ENCODE peak calls at places on chromosome 19, in eight cellular contexts. C is H1, I is transverse colon, L is heart left ventricle, K is GM12865, M is AG09309, B is right lobe of liver, G is lower lobe of right lung. Q is an unnamed sample.

GRCh38 chr19:55146078-55146647 is 2.8 kb downstream of the TNNT1 start:
- DNase-seq in G (no peak), M (no peak), L (peak), K (no peak), B (no peak), C (peak), I (no peak), Q (no peak)

GRCh38 chr19:44685877-44686276 is 13.1 kb upstream of the CEACAM16 start:
- DNase-seq in G (no peak), C (no peak), B (peak), M (peak), I (no peak), L (no peak), K (peak), Q (no peak)

GRCh38 chr19:48290341-48290922 is 20.6 kb downstream of the ZNF114 start:
- DNase-seq in K (no peak), B (peak), L (no peak), I (no peak), M (no peak), G (no peak), C (peak), Q (no peak)

GRCh38 chr19:31285744-31286143 is 63.5 kb downstream of the TSHZ3 start:
- DNase-seq in L (peak), I (no peak), M (no peak), G (no peak), K (no peak), C (no peak), B (no peak), Q (no peak)

GRCh38 chr19:21322528-21322927 is 6.7 kb downstream of the ZNF708 start:
- DNase-seq in G (no peak), L (peak), B (no peak), C (no peak), M (no peak), K (no peak), I (no peak), Q (no peak)

GRCh38 chr19:3576696-3577443 is 4.1 kb downstream of the HMG20B start:
- DNase-seq in L (peak), B (no peak), C (peak), K (no peak), M (no peak), G (no peak), I (peak), Q (no peak)

GRCh38 chr19:53037101-53038097 is 7.1 kb upstream of the ERVV-2 start:
- DNase-seq in M (peak), B (no peak), C (peak), I (no peak), K (no peak), G (peak), L (peak), Q (no peak)

GRCh38 chr19:49595819-49596404 is 4.9 kb downstream of the PRR12 start:
- DNase-seq in K (no peak), M (no peak), C (no peak), L (no peak), I (no peak), B (no peak), G (no peak), Q (no peak)

GRCh38 chr19:4233282-4233853 is 4.0 kb downstream of the EBI3 start:
- DNase-seq in M (no peak), K (peak), G (peak), I (peak), B (no peak), L (peak), C (peak), Q (no peak)

GRCh38 chr19:56076413-56076998 is 44.6 kb downstream of the ZNF787 start:
- DNase-seq in C (peak), B (no peak), I (peak), M (peak), L (peak), G (no peak), K (peak), Q (peak)

GRCh38 chr19:46537136-46538097 is 41.8 kb upstream of the PNMA8B start:
- DNase-seq in M (no peak), I (peak), K (peak), L (peak), C (peak), B (no peak), G (peak), Q (peak)

GRCh38 chr19:34481861-34482379 is 362 bp downstream of the WTIP start:
- DNase-seq in B (peak), G (no peak), M (peak), I (no peak), K (no peak), L (no peak), C (peak), Q (peak)

GRCh38 chr19:53332484-53332883 is 1.1 kb upstream of the ZNF845 start:
- DNase-seq in C (no peak), K (no peak), L (no peak), G (no peak), M (no peak), I (no peak), B (no peak), Q (no peak)

GRCh38 chr19:4493104-4493928 is 21.2 kb downstream of the HDGFL2 start:
- DNase-seq in M (no peak), G (no peak), C (no peak), K (no peak), I (no peak), B (no peak), L (no peak), Q (no peak)

GRCh38 chr19:1066251-1066747 is 668 bp upstream of the ARHGAP45 start:
- DNase-seq in M (no peak), G (peak), I (no peak), K (no peak), L (no peak), B (peak), C (peak), Q (no peak)

GRCh38 chr19:53581871-53582279 is 43.9 kb downstream of the ZNF331 start:
- DNase-seq in K (no peak), B (no peak), I (no peak), G (no peak), M (no peak), C (peak), L (no peak), Q (no peak)

GRCh38 chr19:44904426-44904994 is 1.1 kb upstream of the APOE start:
- DNase-seq in B (no peak), G (no peak), I (no peak), L (no peak), K (peak), C (peak), M (no peak), Q (no peak)

GRCh38 chr19:10226021-10226375 is 5.1 kb downstream of the S1PR2 start:
- DNase-seq in K (no peak), L (no peak), I (no peak), B (no peak), M (no peak), C (no peak), G (no peak), Q (no peak)

GRCh38 chr19:41701401-41702075 is 6.9 kb upstream of the CEACAM5 start:
- DNase-seq in K (no peak), C (no peak), B (peak), G (no peak), L (no peak), I (peak), M (no peak), Q (no peak)

GRCh38 chr19:46659151-46660007 is 1.6 kb downstream of the DACT3 start:
- DNase-seq in K (no peak), B (peak), L (peak), M (no peak), I (peak), C (peak), G (peak), Q (no peak)

GRCh38 chr19:3125900-3126524 is 9.8 kb upstream of the GNA15 start:
- DNase-seq in C (peak), M (no peak), B (peak), I (peak), L (no peak), G (peak), K (peak), Q (peak)

GRCh38 chr19:47315125-47315821 is 5.6 kb downstream of the C5AR1 start:
- DNase-seq in I (peak), L (peak), B (peak), G (peak), K (no peak), C (no peak), M (peak), Q (no peak)

GRCh38 chr19:461664-462551 is 1.1 kb upstream of the SHC2 start:
- DNase-seq in B (peak), L (peak), C (peak), M (no peak), I (peak), G (no peak), K (no peak), Q (no peak)

GRCh38 chr19:10321874-10322835 is 6.3 kb upstream of the FDX2 start:
- DNase-seq in G (no peak), B (no peak), K (no peak), M (no peak), L (no peak), I (peak), C (no peak), Q (no peak)

GRCh38 chr19:14804755-14805154 is 26.4 kb upstream of the ADGRE2 start:
- DNase-seq in G (no peak), M (no peak), C (no peak), I (no peak), B (no peak), L (no peak), K (no peak), Q (no peak)

GRCh38 chr19:41175825-41176734 is 16.9 kb upstream of the CYP2S1 start:
- DNase-seq in K (no peak), L (peak), C (peak), B (no peak), G (peak), I (peak), M (peak), Q (no peak)

GRCh38 chr19:45216677-45217076 is 28.5 kb downstream of the EXOC3L2 start:
- DNase-seq in G (no peak), I (no peak), M (no peak), K (no peak), L (no peak), C (no peak), B (no peak), Q (no peak)

GRCh38 chr19:47572635-47573034 is 313 bp downstream of the ZNF541 start:
- DNase-seq in K (no peak), C (no peak), L (no peak), G (no peak), B (no peak), M (no peak), I (no peak), Q (no peak)

GRCh38 chr19:19550972-19551861 is 13.2 kb downstream of the CILP2 start:
- DNase-seq in C (no peak), M (no peak), B (no peak), L (no peak), G (no peak), K (no peak), I (no peak), Q (no peak)

GRCh38 chr19:30670562-30671513 is 298.7 kb downstream of the ZNF536 start:
- DNase-seq in B (no peak), K (no peak), I (no peak), G (no peak), L (no peak), C (no peak), M (no peak), Q (no peak)

GRCh38 chr19:10819124-10820060 is 16.6 kb downstream of the TMED1 start:
- DNase-seq in I (no peak), G (no peak), C (no peak), K (no peak), M (no peak), L (peak), B (no peak), Q (no peak)

GRCh38 chr19:801030-801860 is 4.0 kb downstream of the PTBP1 start:
- DNase-seq in L (peak), C (no peak), I (peak), B (no peak), M (no peak), G (peak), K (no peak), Q (no peak)

GRCh38 chr19:409006-409514 is at the start of gene C2CD4C:
- DNase-seq in M (no peak), I (no peak), C (peak), K (no peak), B (peak), L (no peak), G (peak), Q (peak)

GRCh38 chr19:2289714-2290435 is 7.9 kb upstream of the PEAK3 start:
- DNase-seq in L (no peak), G (peak), I (peak), C (no peak), M (no peak), K (peak), B (no peak), Q (no peak)

GRCh38 chr19:12838893-12839656 is 760 bp downstream of the MAST1 start:
- DNase-seq in I (no peak), L (no peak), C (no peak), M (no peak), K (no peak), B (no peak), G (no peak), Q (no peak)

GRCh38 chr19:12840091-12841079 is 2.1 kb downstream of the MAST1 start:
- DNase-seq in M (no peak), B (no peak), G (peak), I (peak), K (peak), L (no peak), C (peak), Q (no peak)

GRCh38 chr19:12837225-12837624 is 1.1 kb upstream of the MAST1 start:
- DNase-seq in B (no peak), K (no peak), M (no peak), L (no peak), C (no peak), I (no peak), G (no peak), Q (no peak)

GRCh38 chr19:12836529-12836863 is 1.8 kb upstream of the MAST1 start:
- DNase-seq in B (no peak), G (no peak), L (no peak), M (no peak), C (no peak), I (no peak), K (no peak), Q (no peak)

DNA sequence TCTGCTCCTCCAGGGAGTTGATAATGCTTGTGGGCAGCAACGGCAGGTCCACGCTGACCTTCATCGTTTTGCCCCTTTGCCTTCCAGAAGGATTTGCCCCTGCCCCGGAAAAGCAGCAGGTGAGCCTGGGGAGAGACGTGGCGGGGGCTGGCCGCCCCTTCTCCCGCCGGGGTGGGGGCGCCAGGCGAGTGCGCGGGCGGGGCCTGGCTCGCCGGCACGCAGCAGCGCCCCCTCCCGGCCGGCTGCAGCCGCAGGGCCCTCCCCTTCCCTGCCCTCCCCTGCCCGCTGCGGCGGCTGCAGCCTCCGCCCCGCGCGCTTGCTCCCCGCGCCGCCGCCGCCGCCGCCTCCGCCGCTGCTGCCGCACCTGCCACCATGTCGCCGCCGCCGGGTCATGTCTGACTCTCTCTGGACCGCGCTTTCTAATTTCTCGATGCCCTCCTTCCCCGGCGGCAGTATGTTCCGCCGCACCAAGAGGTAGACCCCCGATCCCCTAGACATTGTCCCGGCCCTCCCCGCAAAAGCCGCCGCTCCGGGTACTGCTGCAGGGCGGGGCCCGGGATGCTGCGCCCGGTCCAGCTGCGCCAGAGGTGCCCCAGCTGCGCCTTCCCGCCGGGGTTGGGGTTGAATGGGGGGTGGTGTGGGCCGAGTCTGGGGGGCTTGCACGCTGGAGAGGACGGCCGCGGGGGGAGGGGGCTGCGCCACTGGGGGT is at the start of gene MAST1:
- DNase-seq in C (peak), G (peak), I (peak), M (no peak), L (no peak), B (no peak), K (peak), Q (no peak)
- TF ChIP-seq CTCF in C (peak), G (peak), I (no peak), M (peak), L (peak), B (peak), K (peak), Q (peak)

DNA sequence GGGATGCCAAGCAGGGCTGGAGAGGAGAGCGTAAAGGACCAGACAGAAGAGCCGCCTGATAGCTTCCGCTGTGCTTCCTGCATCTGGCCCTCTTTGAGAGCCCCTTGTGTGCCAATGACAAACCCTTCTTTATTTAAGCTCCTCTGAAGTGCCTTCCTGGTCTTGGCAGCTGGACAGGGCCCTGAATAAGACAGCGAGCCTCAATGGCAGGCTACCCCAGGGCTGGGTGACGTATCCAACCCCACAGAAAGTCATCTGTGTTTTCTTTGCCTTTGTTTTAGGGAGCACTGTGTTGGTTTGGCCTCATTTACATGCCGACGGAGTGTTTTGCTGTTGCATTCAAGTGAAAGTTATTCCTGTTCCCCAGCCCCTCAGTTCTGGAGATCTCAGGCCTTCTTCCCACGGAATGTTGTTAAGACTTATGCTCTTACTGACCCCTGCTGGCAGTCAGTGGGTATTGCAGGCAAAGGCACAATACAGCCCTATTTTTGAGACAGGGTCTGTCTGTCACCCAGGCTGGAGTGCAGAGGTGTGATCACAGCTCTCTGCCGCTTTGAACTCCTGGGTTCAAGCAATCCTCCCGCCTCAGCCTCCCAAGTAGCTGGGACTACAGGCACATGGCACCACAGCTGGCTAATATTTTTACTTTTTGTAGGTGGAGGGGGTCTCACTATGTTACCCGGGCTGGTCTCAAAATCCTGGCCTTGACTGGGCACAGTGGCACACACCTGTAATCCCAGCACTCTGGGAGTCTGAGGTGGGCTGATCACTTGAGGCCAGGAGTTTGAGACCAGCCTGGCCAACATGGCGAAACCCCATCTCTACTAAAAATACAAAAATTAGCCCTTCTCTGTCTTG is 16.8 kb downstream of the CCL25 start:
- DNase-seq in I (no peak), G (no peak), B (no peak), K (peak), M (no peak), L (no peak), C (peak), Q (no peak)
- TF ChIP-seq CTCF in I (peak), G (peak), B (peak), K (peak), M (peak), L (no peak), C (peak), Q (peak)

GRCh38 chr19:16850133-16850532 is 20.9 kb downstream of the SIN3B start:
- DNase-seq in L (no peak), G (no peak), C (no peak), I (no peak), M (no peak), B (no peak), K (no peak), Q (no peak)
- TF ChIP-seq CTCF in L (no peak), G (no peak), C (no peak), I (no peak), M (no peak), B (no peak), K (no peak), Q (no peak)

GRCh38 chr19:39145180-39145953 is 19.8 kb downstream of the PAK4 start:
- DNase-seq in L (no peak), M (no peak), K (no peak), G (no peak), I (peak), B (no peak), C (no peak), Q (no peak)
- TF ChIP-seq CTCF in L (no peak), M (no peak), K (no peak), G (no peak), I (peak), B (no peak), C (no peak), Q (no peak)

GRCh38 chr19:17079710-17080440 is 4.3 kb downstream of the MYO9B start:
- DNase-seq in M (peak), K (peak), C (no peak), I (peak), L (peak), B (no peak), G (peak), Q (no peak)
- TF ChIP-seq CTCF in M (peak), K (peak), C (no peak), I (peak), L (peak), B (peak), G (peak), Q (peak)